ENCODE peak calls at places on chromosomes 7 and 10, in ten cellular contexts. K is endothelial cell, M is mesothelial cell of epicardium, X is sigmoid colon, R is fibroblast of lung, L is astrocyte of the spinal cord, A is upper lobe of right lung, O is transverse colon, G is choroid plexus epithelial cell, E is osteocyte. F is an unnamed sample.

GRCh38 chr7:82235710-82236109 is 207.9 kb downstream of the CACNA2D1 start:
- DNase-seq in X (no peak), O (no peak), G (peak; percentile 34), L (peak; percentile 35), M (no peak), E (no peak), R (no peak), K (no peak), A (no peak), F (no peak)

GRCh38 chr10:5556576-5556975 is 31.8 kb downstream of the CALML3 start:
- DNase-seq in X (peak; percentile 44), K (no peak), L (no peak), A (peak; percentile 33), G (no peak), O (no peak), E (no peak), M (no peak), R (no peak), F (no peak)

GRCh38 chr10:69093933-69094332 is 6.0 kb downstream of the SRGN start:
- DNase-seq in M (no peak), X (no peak), K (no peak), A (no peak), L (no peak), O (no peak), G (peak; percentile 55), R (peak; percentile 58), E (no peak), F (no peak)

GRCh38 chr10:52357986-52358385 is 43.9 kb downstream of the DKK1 start:
- DNase-seq in E (no peak), R (no peak), L (no peak), G (no peak), M (no peak), A (no peak), K (no peak), O (no peak), X (no peak), F (no peak)

GRCh38 chr7:101066141-101066857 is 19.0 kb upstream of the TRIM56 start:
- DNase-seq in R (no peak), X (no peak), E (no peak), G (peak; percentile 83), A (no peak), L (peak; percentile 62), M (no peak), O (no peak), K (no peak), F (no peak)

GRCh38 chr7:45576249-45576929 is 2.2 kb downstream of the ADCY1 start:
- DNase-seq in G (no peak), L (no peak), X (peak; percentile 37), R (no peak), M (no peak), K (no peak), O (no peak), A (no peak), E (no peak), F (no peak)

GRCh38 chr10:118965636-118966035 is 63.9 kb upstream of the NANOS1 start:
- DNase-seq in G (no peak), R (no peak), A (no peak), X (no peak), K (no peak), M (no peak), L (no peak), O (no peak), E (no peak), F (no peak)

GRCh38 chr10:9302142-9302746 is 1247.8 kb downstream of the GATA3 start:
- DNase-seq in K (peak; percentile 33), G (peak; percentile 73), O (no peak), X (no peak), R (peak; percentile 69), E (no peak), L (peak; percentile 70), A (no peak), M (no peak), F (no peak)

GRCh38 chr10:22816298-22816653 is 101.9 kb upstream of the PIP4K2A start:
- DNase-seq in G (peak; percentile 92), X (no peak), O (no peak), R (peak; percentile 92), E (no peak), A (no peak), K (no peak), M (no peak), L (peak; percentile 93), F (no peak)

GRCh38 chr7:117217636-117218035 is 105.2 kb downstream of the WNT2 start:
- DNase-seq in K (no peak), G (peak; percentile 44), X (no peak), A (no peak), R (peak; percentile 26), L (peak; percentile 59), O (no peak), E (no peak), M (no peak), F (no peak)

GRCh38 chr7:77529279-77529678 is 7.8 kb upstream of the PTPN12 start:
- DNase-seq in K (no peak), A (no peak), G (no peak), L (no peak), O (no peak), R (no peak), X (no peak), E (no peak), M (no peak), F (no peak)

GRCh38 chr7:70771447-70771846 is 360.5 kb upstream of the GALNT17 start:
- DNase-seq in L (no peak), M (no peak), G (no peak), X (no peak), K (no peak), E (no peak), A (no peak), R (no peak), O (no peak), F (no peak)

GRCh38 chr10:130377986-130378545 is 241.9 kb downstream of the GLRX3 start:
- DNase-seq in O (no peak), K (no peak), E (no peak), G (no peak), X (peak; percentile 18), M (no peak), R (no peak), L (no peak), A (no peak), F (no peak)

GRCh38 chr10:26436848-26437247 is 1.3 kb upstream of the APBB1IP start:
- DNase-seq in M (no peak), X (no peak), R (no peak), E (no peak), G (no peak), L (no peak), O (no peak), A (no peak), K (no peak), F (no peak)

DNA sequence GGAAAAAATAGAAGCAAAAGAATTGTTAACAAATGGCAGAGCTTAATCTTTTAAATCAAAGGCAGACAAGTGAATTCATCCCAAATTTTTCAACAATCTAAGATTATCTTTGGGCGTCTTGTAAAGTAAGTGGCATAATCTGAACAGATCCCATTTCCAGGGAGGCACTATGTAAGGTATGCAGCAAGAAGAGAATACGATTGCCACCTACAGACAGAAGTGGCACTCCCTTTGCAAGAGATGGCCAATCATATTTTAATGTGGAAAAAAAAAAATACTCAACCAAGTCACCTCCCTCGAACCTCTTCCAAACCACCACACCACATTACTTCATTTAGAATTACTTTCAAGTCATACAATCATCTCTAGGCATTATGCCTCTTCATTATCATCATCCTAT is 4.0 kb downstream of the GFRA1 start:
- DNase-seq in A (no peak), L (no peak), M (no peak), R (no peak), X (no peak), O (no peak), G (no peak), E (no peak), K (no peak), F (no peak)
- TF ChIP-seq CTCF in A (no peak), L (no peak), M (no peak), R (no peak), X (no peak), O (no peak), G (no peak), E (no peak), K (no peak), F (no peak)

GRCh38 chr7:132337450-132338080 is 238.7 kb downstream of the PLXNA4 start:
- DNase-seq in L (no peak), X (no peak), O (no peak), M (no peak), E (no peak), K (no peak), R (no peak), A (no peak), G (no peak), F (no peak)
- TF ChIP-seq CTCF in L (no peak), X (no peak), O (no peak), M (no peak), E (no peak), K (no peak), R (no peak), A (no peak), G (no peak), F (no peak)

DNA sequence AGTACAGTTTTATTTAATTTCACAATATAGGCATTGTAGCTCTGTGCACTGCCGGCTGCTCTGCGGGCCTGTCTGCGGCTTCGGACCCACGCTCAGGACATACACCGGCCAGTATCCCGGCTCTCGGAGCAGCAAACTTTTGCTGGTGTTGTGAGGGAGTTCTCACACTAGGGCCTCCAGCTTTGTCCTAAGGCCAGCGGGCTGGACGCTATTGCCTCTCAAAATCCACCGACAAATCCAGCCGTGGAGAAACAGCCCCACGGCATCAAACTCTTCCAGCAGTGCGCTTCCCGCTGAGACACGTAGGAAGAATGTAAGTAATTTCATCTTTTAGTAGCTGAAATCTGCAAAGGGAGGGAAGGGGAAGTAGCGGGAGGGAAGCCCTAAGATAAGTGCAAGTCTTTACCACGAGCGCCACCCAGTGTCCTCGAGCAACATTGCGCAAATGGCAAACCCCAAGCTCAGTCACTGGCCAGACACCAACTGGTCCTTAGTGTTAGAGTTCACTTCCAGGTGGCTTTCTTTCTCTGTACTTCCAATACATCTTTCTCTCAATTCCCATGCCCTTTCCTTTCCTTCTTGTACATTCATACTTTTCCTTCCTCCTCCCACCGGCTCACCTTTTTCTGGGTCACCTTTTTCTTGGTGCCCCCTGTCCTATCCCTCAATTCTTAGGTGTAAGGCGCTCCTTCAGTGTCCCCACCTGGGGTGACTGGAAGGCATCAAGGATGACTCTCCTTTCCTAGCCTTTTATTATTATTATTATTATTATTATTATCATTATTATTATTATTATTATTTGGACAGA is 3.0 kb upstream of the DLX5 start:
- DNase-seq in R (peak; percentile 85), M (peak; percentile 84), G (peak; percentile 91), L (peak; percentile 80), A (peak; percentile 81), K (peak; percentile 77), E (no peak), O (peak; percentile 70), X (peak; percentile 83), F (peak; percentile 59)
- TF ChIP-seq CTCF in R (peak; percentile 97), M (peak; percentile 84), G (peak; percentile 98), L (peak; percentile 89), A (peak; percentile 86), K (peak; percentile 81), E (peak; percentile 97), O (peak; percentile 80), X (peak; percentile 72), F (peak; percentile 84)

DNA sequence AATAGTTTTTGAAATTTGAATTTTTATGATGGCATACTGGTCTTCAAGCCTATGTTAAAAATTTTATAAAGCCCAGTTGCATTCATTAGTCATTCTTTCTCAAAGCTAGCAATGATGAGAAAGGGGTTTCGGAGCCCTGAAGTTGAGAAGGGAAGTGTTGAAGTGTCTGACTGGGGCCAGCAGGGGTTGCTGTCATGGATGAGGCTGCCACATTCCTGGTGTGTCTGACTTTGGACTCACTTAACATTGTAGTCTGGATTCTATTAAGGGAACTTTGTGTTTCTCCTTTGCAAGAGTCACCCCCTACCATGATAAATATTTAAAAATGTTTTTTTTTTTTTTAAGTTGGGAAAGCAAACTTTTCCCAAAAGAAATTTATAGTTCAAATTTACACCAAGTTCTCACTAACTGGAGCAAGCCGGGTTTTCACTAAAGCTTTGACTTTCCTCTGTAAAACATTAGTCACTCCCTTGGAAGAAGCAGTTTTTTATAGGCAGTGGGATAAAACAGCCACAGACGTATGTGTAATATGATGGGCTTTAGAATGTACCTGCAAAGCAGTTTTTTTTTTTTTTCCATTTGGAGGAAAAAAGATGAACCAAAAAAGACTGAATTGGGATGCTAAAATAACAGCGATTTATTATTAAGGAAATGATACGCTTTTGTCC is 243.6 kb downstream of the TWIST1 start:
- DNase-seq in M (no peak), G (peak; percentile 74), X (no peak), E (no peak), K (peak; percentile 22), L (peak; percentile 49), O (no peak), A (no peak), R (peak; percentile 28), F (no peak)
- TF ChIP-seq CTCF in M (no peak), G (peak; percentile 83), X (no peak), E (peak; percentile 62), K (peak; percentile 48), L (peak; percentile 60), O (no peak), A (no peak), R (peak; percentile 44), F (no peak)

F was measured in natural killer cell.